ENCODE peak calls at places on chromosomes 16 and 17, in seven cellular contexts. Z, G, C, L, U, S and Y are unnamed samples. For H3K9me3, the result is how much of the 10 kb centered on the place peaks cover.

GRCh38 chr17:42992872-42993271 is 5.3 kb upstream of the RPL27 start:
- DNase-seq in Z (no peak), G (no peak), C (no peak), L (no peak), U (no peak), S (no peak), Y (no peak)

GRCh38 chr17:77490361-77491183 is 349.8 kb downstream of the SEC14L1 start:
- DNase-seq in Z (no peak), G (no peak), C (no peak), L (no peak), U (no peak), S (no peak), Y (no peak)

GRCh38 chr16:86752582-86753175 is 174.3 kb downstream of the FOXL1 start:
- DNase-seq in Z (no peak), G (no peak), C (no peak), L (no peak), U (no peak), S (no peak), Y (no peak)

GRCh38 chr17:57567278-57567677 is 177.8 kb downstream of the CCDC182 start:
- DNase-seq in Z (peak), G (no peak), C (no peak), L (no peak), U (no peak), S (no peak), Y (no peak)

GRCh38 chr17:78142113-78142861 is 3.9 kb upstream of the C17orf99 start:
- DNase-seq in Z (no peak), G (no peak), C (peak), L (no peak), U (no peak), S (peak), Y (no peak)

GRCh38 chr17:27666831-27667560 is 36.0 kb downstream of the LGALS9 start:
- DNase-seq in Z (no peak), G (no peak), C (no peak), L (no peak), U (no peak), S (no peak), Y (no peak)

GRCh38 chr16:68362952-68363846 is 52.4 kb downstream of the PRMT7 start:
- DNase-seq in Z (no peak), G (no peak), C (no peak), L (peak), U (no peak), S (no peak), Y (no peak)

GRCh38 chr17:41771389-41772206 is 14.9 kb downstream of the JUP start:
- DNase-seq in Z (no peak), G (no peak), C (no peak), L (no peak), U (no peak), S (no peak), Y (no peak)

GRCh38 chr16:49918257-49918656 is 62.3 kb upstream of the ZNF423 start:
- DNase-seq in Z (no peak), G (peak), C (no peak), L (no peak), U (no peak), S (no peak), Y (no peak)

GRCh38 chr16:17432902-17433576 is 37.7 kb downstream of the XYLT1 start:
- DNase-seq in Z (no peak), G (no peak), C (no peak), L (no peak), U (no peak), S (no peak), Y (no peak)

GRCh38 chr17:74217036-74217725 is 3.8 kb downstream of the TTYH2 start:
- DNase-seq in Z (no peak), G (no peak), C (no peak), L (no peak), U (no peak), S (peak), Y (no peak)

GRCh38 chr16:57622361-57623250 is 5.8 kb upstream of the ADGRG1 start:
- DNase-seq in Z (no peak), G (no peak), C (no peak), L (no peak), U (no peak), S (peak), Y (no peak)

GRCh38 chr16:11501583-11502138 is 85.1 kb downstream of the LITAF start:
- DNase-seq in Z (no peak), G (no peak), C (no peak), L (no peak), U (no peak), S (peak), Y (no peak)

GRCh38 chr16:11673091-11674000 is 5.1 kb downstream of the SNN start:
- DNase-seq in Z (peak), G (no peak), C (no peak), L (no peak), U (no peak), S (no peak), Y (no peak)

GRCh38 chr17:2874211-2874686 is 78.0 kb downstream of the RAP1GAP2 start:
- DNase-seq in Z (no peak), G (peak), C (peak), L (no peak), U (no peak), S (peak), Y (no peak)

GRCh38 chr16:83826146-83826913 is 18.6 kb downstream of the HSBP1 start:
- DNase-seq in Z (peak), G (peak), C (peak), L (peak), U (peak), S (peak), Y (peak)

GRCh38 chr17:78838574-78839005 is 2.0 kb downstream of the USP36 start:
- DNase-seq in Z (no peak), G (no peak), C (peak), L (no peak), U (no peak), S (no peak), Y (no peak)

GRCh38 chr16:85627835-85628556 is 14.9 kb downstream of the GSE1 start:
- DNase-seq in Z (peak), G (no peak), C (no peak), L (no peak), U (no peak), S (no peak), Y (no peak)

GRCh38 chr17:62164712-62165377 is 99.8 kb upstream of the MED13 start:
- DNase-seq in Z (no peak), G (no peak), C (peak), L (no peak), U (no peak), S (no peak), Y (no peak)

GRCh38 chr17:59421722-59422121 is 90.3 kb downstream of the YPEL2 start:
- DNase-seq in Z (no peak), G (no peak), C (no peak), L (no peak), U (no peak), S (no peak), Y (no peak)

GRCh38 chr16:86307518-86307903 is 202.8 kb upstream of the FOXF1 start:
- DNase-seq in Z (no peak), G (no peak), C (peak), L (no peak), U (no peak), S (peak), Y (no peak)

GRCh38 chr17:75260679-75261335 is 599 bp downstream of the GGA3 start:
- DNase-seq in Z (no peak), G (no peak), C (peak), L (no peak), U (no peak), S (no peak), Y (no peak)

GRCh38 chr17:59814685-59815084 is 78.1 kb downstream of the TUBD1 start:
- DNase-seq in Z (no peak), G (no peak), C (no peak), L (no peak), U (no peak), S (no peak), Y (no peak)

GRCh38 chr16:81639931-81640680 is 139.0 kb upstream of the PLCG2 start:
- DNase-seq in Z (no peak), G (no peak), C (no peak), L (no peak), U (no peak), S (no peak), Y (no peak)

GRCh38 chr17:67759355-67760171 is 41.8 kb downstream of the NOL11 start:
- DNase-seq in Z (peak), G (no peak), C (no peak), L (no peak), U (peak), S (no peak), Y (no peak)

GRCh38 chr17:76088868-76089576 is 10.0 kb downstream of the ZACN start:
- DNase-seq in Z (no peak), G (no peak), C (no peak), L (no peak), U (no peak), S (no peak), Y (no peak)

GRCh38 chr17:37488009-37488604 is 1.6 kb upstream of the DUSP14 start:
- DNase-seq in Z (no peak), G (no peak), C (peak), L (no peak), U (no peak), S (peak), Y (no peak)

GRCh38 chr16:1826691-1827573 is at the start of the genes FAHD1 and HAGH:
- DNase-seq in Z (peak), G (peak), C (peak), L (peak), U (peak), S (peak), Y (peak)

GRCh38 chr17:57735707-57736106 is 9.4 kb downstream of the CCDC182 start:
- DNase-seq in Z (no peak), G (peak), C (peak), L (peak), U (no peak), S (peak), Y (no peak)

GRCh38 chr16:89641719-89642187 is 15.8 kb downstream of the CHMP1A start:
- DNase-seq in Z (no peak), G (no peak), C (no peak), L (no peak), U (no peak), S (no peak), Y (no peak)
- H3K27ac ChIP-seq in Z (no peak), G (no peak), C (no peak), L (no peak), U (no peak), S (no peak), Y (no peak)

DNA sequence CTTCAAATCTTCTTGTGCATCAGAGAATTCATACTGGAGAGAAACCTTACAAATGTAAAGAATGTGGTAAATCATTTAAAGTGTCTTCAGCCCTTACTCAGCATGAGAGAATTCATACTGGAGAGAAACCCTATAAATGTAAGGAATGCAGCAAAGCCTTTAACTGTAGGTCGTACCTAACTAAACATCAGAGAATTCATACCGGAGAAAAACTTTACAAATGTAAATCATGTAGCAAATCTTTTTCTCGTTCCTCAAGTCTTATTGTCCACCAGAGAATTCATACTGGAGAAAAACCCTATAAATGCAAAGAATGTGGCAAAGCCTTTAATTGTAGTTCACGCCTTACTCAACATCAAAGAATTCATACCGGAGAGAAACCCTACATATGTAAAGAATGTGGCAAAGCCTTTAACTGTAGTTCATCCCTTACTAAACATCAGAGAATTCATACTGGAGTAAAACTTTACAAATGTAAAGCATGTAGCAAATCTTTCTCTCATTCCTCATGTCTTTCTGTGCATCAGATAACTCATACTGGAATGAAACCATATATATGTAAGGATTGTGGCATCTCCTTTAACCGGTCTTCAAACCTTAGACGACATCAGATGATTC is 118.5 kb upstream of the ZNF267 start:
- DNase-seq in Z (no peak), G (no peak), C (no peak), L (no peak), U (no peak), S (peak), Y (no peak)
- H3K9me3 ChIP-seq in Z (under half), G (under half), C (under half), L (half or more), U (half or more), S (half or more), Y (half or more)

GRCh38 chr16:14056970-14057369 is 14.1 kb upstream of the MRTFB start:
- DNase-seq in Z (no peak), G (no peak), C (no peak), L (no peak), U (no peak), S (no peak), Y (no peak)
- H3K27ac ChIP-seq in Z (peak), G (no peak), C (no peak), L (no peak), U (peak), S (no peak), Y (no peak)

GRCh38 chr17:81821603-81822311 is 11.3 kb downstream of the MCRIP1 start:
- DNase-seq in Z (peak), G (no peak), C (peak), L (peak), U (peak), S (peak), Y (no peak)

GRCh38 chr17:81817758-81818147 is 13.8 kb downstream of the GCGR start:
- DNase-seq in Z (no peak), G (no peak), C (no peak), L (no peak), U (no peak), S (no peak), Y (no peak)

GRCh38 chr17:81821147-81821546 is 11.9 kb downstream of the MCRIP1 start:
- DNase-seq in Z (no peak), G (no peak), C (no peak), L (no peak), U (no peak), S (no peak), Y (no peak)

GRCh38 chr17:81822312-81822637 is 10.8 kb downstream of the MCRIP1 start:
- DNase-seq in Z (no peak), G (no peak), C (no peak), L (no peak), U (no peak), S (no peak), Y (no peak)

DNA sequence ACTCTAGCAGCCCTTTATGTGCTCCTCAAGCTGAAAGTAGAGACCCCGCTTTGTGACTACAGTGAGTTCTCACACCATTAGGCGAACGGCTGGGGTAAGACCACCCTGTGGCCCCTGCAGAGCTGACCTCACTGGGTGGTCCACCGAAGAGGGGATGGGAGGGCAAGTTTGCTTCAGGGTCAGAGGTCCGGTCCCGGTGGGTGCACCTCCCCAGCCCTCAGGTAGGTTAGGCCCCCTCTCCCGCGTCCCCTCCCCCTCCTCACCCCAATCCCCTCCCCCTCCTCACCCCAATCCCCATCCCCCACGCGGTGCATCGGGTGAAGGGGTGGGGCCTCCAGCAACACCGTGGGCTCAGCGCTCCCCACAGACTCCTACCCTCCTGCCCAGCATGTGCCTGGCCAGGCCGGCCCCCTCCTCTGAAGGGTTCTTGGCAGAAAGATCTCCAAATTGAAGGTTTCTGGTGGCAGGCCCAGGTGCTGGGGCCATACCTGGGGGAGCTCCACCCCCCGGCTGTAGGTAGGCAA is 13.4 kb downstream of the MCRIP1 start:
- DNase-seq in Z (no peak), G (no peak), C (no peak), L (no peak), U (no peak), S (no peak), Y (no peak)
- H3K9me3 ChIP-seq in Z (under half), G (under half), C (under half), L (under half), U (under half), S (under half), Y (under half)

GRCh38 chr17:49214665-49215360 is 4.3 kb downstream of the ABI3 start:
- DNase-seq in Z (peak), G (no peak), C (no peak), L (no peak), U (no peak), S (no peak), Y (no peak)

GRCh38 chr17:49217651-49218413 is 7.3 kb downstream of the ABI3 start:
- DNase-seq in Z (peak), G (no peak), C (no peak), L (peak), U (peak), S (no peak), Y (peak)

GRCh38 chr17:49216953-49217650 is 6.6 kb downstream of the ABI3 start:
- DNase-seq in Z (peak), G (no peak), C (no peak), L (no peak), U (peak), S (no peak), Y (no peak)

GRCh38 chr17:49213803-49214202 is 3.3 kb downstream of the ABI3 start:
- DNase-seq in Z (no peak), G (no peak), C (no peak), L (no peak), U (no peak), S (no peak), Y (no peak)

DNA sequence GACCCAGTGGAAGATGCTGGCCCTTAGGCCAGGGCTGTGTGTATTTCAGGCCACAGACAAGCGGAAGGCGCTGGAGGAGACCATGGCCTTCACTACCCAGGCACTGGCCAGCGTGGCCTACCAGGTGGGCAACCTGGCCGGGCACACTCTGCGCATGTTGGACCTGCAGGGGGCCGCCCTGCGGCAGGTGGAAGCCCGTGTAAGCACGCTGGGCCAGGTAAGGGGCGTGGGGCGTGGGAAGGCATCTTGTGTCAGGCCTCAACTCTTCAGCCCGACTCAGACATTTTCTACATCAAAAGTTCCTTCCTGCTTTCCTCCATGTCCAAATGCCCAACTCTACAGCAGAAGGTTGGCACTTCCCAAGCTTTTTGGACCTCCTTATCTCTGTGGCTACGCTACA is 6.0 kb downstream of the ABI3 start:
- DNase-seq in Z (no peak), G (no peak), C (no peak), L (no peak), U (no peak), S (no peak), Y (no peak)
- H3K27ac ChIP-seq in Z (peak), G (no peak), C (no peak), L (peak), U (no peak), S (no peak), Y (no peak)